ENCODE peak calls at places on chromosomes 3 and 15, in four cellular contexts. X is IMR-90, V is H9, H is neuronal stem cell. D is an unnamed sample.
A peak's percentile ranks its signal among the peaks of the same experiment; 100 is the strongest.

GRCh38 chr3:33211444-33211843 is 7.2 kb downstream of the SUSD5 start:
- DNase-seq in X (peak; percentile 88), V (no peak), H (no peak), D (no peak)

GRCh38 chr15:88274534-88275460 is 18.3 kb upstream of the NTRK3 start:
- DNase-seq in X (peak; percentile 50), V (peak; percentile 81), H (peak; percentile 76), D (peak; percentile 60)

GRCh38 chr15:88911766-88912118 is 1.4 kb downstream of the MFGE8 start:
- DNase-seq in X (peak; percentile 70), V (peak; percentile 61), H (no peak), D (no peak)

GRCh38 chr3:127428344-127429001 is 140.6 kb upstream of the PRR20G start:
- DNase-seq in X (no peak), V (peak; percentile 23), H (no peak), D (no peak)

GRCh38 chr3:176041812-176042211 is 1155.5 kb downstream of the TBL1XR1 start:
- DNase-seq in X (peak; percentile 56), V (no peak), H (no peak), D (no peak)

GRCh38 chr3:139332092-139332491 is 11.7 kb upstream of the MRPS22 start:
- DNase-seq in X (no peak), V (peak; percentile 9), H (no peak), D (no peak)

GRCh38 chr3:119579366-119580147 is at the start of gene ADPRH:
- DNase-seq in X (peak; percentile 17), V (peak; percentile 82), H (peak; percentile 68), D (no peak)

GRCh38 chr3:162492446-162493081 is 996.0 kb downstream of the OTOL1 start:
- DNase-seq in X (peak; percentile 84), V (no peak), H (no peak), D (no peak)

GRCh38 chr3:82276992-82277391 is 515.5 kb upstream of the GBE1 start:
- DNase-seq in X (no peak), V (no peak), H (no peak), D (no peak)

GRCh38 chr3:123920868-123921267 is 36.7 kb upstream of the MYLK start:
- DNase-seq in X (no peak), V (no peak), H (no peak), D (no peak)

GRCh38 chr3:106765342-106765741 is 611.9 kb upstream of the CCDC54 start:
- DNase-seq in X (peak; percentile 85), V (no peak), H (no peak), D (no peak)

GRCh38 chr3:25097023-25097422 is 331.0 kb upstream of the RARB start:
- DNase-seq in X (no peak), V (no peak), H (no peak), D (no peak)

GRCh38 chr3:133464573-133464972 is 64.7 kb downstream of the BFSP2 start:
- DNase-seq in X (peak; percentile 56), V (no peak), H (no peak), D (no peak)

GRCh38 chr3:134748698-134749097 is 46.4 kb upstream of the EPHB1 start:
- DNase-seq in X (no peak), V (no peak), H (no peak), D (peak; percentile 19)

GRCh38 chr3:102059145-102059943 is 210.0 kb downstream of the NFKBIZ start:
- DNase-seq in X (no peak), V (no peak), H (no peak), D (no peak)

GRCh38 chr3:127761101-127761802 is 61.1 kb downstream of the MGLL start:
- DNase-seq in X (no peak), V (no peak), H (no peak), D (no peak)

GRCh38 chr15:94670436-94671034 is 439.2 kb downstream of the MCTP2 start:
- DNase-seq in X (peak; percentile 35), V (no peak), H (peak; percentile 60), D (no peak)

GRCh38 chr3:59572106-59572505 is 522.3 kb upstream of the CFAP20DC start:
- DNase-seq in X (peak; percentile 34), V (no peak), H (no peak), D (no peak)

GRCh38 chr15:57681011-57681410 is 25.5 kb upstream of the POLR2M start:
- DNase-seq in X (no peak), V (no peak), H (no peak), D (no peak)

GRCh38 chr3:189573004-189573403 is 58.2 kb upstream of the TP63 start:
- DNase-seq in X (no peak), V (no peak), H (no peak), D (no peak)

GRCh38 chr3:46208167-46208704 is at the start of gene CCR1:
- DNase-seq in X (peak; percentile 10), V (peak; percentile 61), H (peak; percentile 18), D (peak; percentile 54)

GRCh38 chr3:124818398-124819150 is 68.6 kb downstream of the ITGB5 start:
- DNase-seq in X (peak; percentile 97), V (no peak), H (no peak), D (no peak)

GRCh38 chr15:72991026-72991425 is 61.2 kb upstream of the NEO1 start:
- DNase-seq in X (peak; percentile 40), V (no peak), H (no peak), D (no peak)

GRCh38 chr15:65329298-65329990 is 25.0 kb downstream of the RNU5B-1 start:
- DNase-seq in X (no peak), V (no peak), H (no peak), D (no peak)

GRCh38 chr3:193711964-193712598 is 119.1 kb downstream of the OPA1 start:
- DNase-seq in X (no peak), V (no peak), H (peak; percentile 31), D (no peak)

GRCh38 chr15:91622676-91623342 is 230.7 kb upstream of the SLCO3A1 start:
- DNase-seq in X (no peak), V (no peak), H (no peak), D (no peak)
- H3K23ac ChIP-seq in X (no peak overlapping the region), V (no peak overlapping the region), H (no peak overlapping the region), D (no peak overlapping the region)

GRCh38 chr3:186783070-186783730 is at the start of gene EIF4A2:
- DNase-seq in X (peak; percentile 86), V (peak; percentile 83), H (peak; percentile 94), D (peak; percentile 93)
- H3K23ac ChIP-seq in X (peak within 1 kb of the TSS; percentile 89), V (no peak within 1 kb of the TSS), H (peak within 1 kb of the TSS; percentile 62), D (no peak within 1 kb of the TSS)

DNA sequence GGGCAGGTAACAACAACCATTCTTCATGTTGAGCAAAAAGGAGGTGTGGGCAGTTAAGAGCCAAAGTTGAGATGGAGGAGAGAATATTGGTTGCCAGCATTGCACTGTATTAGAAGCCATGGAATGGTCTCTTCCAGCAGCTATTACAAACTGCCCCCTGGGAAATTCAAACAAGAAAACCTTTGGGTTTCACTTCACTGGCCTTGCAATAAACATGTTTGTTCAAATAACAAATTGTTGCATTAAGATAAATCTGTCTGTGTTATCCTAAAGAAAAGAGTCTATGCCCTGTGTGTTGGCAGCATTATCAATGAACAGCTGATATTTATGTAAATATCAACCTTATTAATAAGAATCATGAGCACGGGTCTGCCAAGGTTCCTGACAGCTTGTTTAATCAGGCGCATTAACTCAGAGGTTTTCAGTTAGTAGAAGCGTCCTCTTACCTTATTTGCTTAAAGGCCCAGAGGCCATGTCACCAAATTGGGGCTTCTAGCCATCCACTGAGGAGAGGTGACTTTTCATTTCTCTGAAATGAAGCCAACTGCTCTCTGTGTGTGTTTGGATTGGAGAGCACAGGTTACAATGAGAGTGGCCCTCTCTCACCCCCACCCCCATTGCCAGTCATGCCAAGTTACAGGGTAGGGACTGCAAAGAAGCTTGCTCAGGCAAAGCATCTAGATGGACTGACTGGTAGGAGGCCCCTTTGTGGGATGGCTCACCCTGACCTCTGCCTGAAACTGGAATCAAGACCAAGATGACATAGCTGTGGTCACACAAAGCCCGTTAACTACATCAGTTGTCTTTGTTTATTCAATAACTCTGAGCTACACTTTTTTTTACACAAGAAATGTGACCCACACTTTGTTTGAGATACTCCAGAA is 10.5 kb downstream of the FILIP1L start:
- DNase-seq in X (peak; percentile 93), V (no peak), H (no peak), D (no peak)
- H3K23ac ChIP-seq in X (peak overlapping the region; percentile 34), V (no peak overlapping the region), H (no peak overlapping the region), D (no peak overlapping the region)

DNA sequence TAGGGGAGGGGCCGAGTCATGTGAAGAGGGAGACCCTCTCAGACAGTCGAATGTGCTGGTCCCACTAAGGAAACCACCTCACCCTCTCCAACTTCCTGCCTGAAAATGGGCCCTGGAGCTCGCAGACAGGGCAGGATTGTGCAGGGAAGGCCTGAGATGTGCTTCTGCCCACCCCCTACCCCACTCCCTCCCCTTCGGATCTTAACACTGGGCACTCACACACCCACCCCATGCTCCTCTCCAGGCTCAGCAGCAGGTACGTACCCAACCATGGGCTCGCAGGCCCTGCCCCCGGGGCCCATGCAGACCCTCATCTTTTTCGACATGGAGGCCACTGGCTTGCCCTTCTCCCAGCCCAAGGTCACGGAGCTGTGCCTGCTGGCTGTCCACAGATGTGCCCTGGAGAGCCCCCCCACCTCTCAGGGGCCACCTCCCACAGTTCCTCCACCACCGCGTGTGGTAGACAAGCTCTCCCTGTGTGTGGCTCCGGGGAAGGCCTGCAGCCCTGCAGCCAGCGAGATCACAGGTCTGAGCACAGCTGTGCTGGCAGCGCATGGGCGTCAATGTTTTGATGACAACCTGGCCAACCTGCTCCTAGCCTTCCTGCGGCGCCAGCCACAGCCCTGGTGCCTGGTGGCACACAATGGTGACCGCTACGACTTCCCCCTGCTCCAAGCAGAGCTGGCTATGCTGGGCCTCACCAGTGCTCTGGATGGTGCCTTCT is 20.0 kb downstream of the ATRIP start:
- DNase-seq in X (no peak), V (peak; percentile 35), H (no peak), D (no peak)
- H3K23ac ChIP-seq in X (peak overlapping the region; percentile 66), V (no peak overlapping the region), H (peak overlapping the region; percentile 92), D (no peak overlapping the region)

D was measured in H1.